ENCODE peak calls at places on chromosomes 12 and 14, in five cellular contexts. One of them, this sample, is unnamed.
A peak's percentile ranks its signal among the peaks of the same experiment; 100 is the strongest.

GRCh38 chr14:99716091-99716849 is 32.2 kb downstream of the CYP46A1 start:
- DNase-seq in SK-N-SH: no peak
- DNase-seq in H1: no peak
- DNase-seq in K562: no peak
- DNase-seq in HepG2: no peak
- DNase-seq in this sample: no peak

GRCh38 chr12:57893460-57894353 is 47.2 kb upstream of the CTDSP2 start:
- DNase-seq in SK-N-SH: peak; percentile 72
- DNase-seq in K562: peak; percentile 53
- DNase-seq in HepG2: peak; percentile 62
- DNase-seq in H1: no peak
- DNase-seq in this sample: no peak

GRCh38 chr12:21065845-21066244 is 65.1 kb upstream of the SLCO1B1 start:
- DNase-seq in K562: no peak
- DNase-seq in H1: no peak
- DNase-seq in HepG2: no peak
- DNase-seq in SK-N-SH: no peak
- DNase-seq in this sample: no peak

GRCh38 chr14:90454041-90455000 is 57.5 kb downstream of the CALM1 start:
- DNase-seq in K562: peak; percentile 76
- DNase-seq in HepG2: peak; percentile 33
- DNase-seq in SK-N-SH: peak; percentile 95
- DNase-seq in H1: peak; percentile 89
- DNase-seq in this sample: peak; percentile 67

GRCh38 chr14:101098641-101099040 is 195.1 kb upstream of the RTL1 start:
- DNase-seq in H1: no peak
- DNase-seq in K562: no peak
- DNase-seq in SK-N-SH: no peak
- DNase-seq in HepG2: no peak
- DNase-seq in this sample: no peak

GRCh38 chr12:97716356-97716755 is 253.8 kb downstream of the RMST start:
- DNase-seq in K562: no peak
- DNase-seq in HepG2: peak; percentile 9
- DNase-seq in SK-N-SH: peak; percentile 32
- DNase-seq in H1: peak; percentile 13
- DNase-seq in this sample: peak; percentile 5

GRCh38 chr12:31868980-31869379 is 90.2 kb upstream of the RESF1 start:
- DNase-seq in HepG2: no peak
- DNase-seq in H1: no peak
- DNase-seq in SK-N-SH: peak; percentile 40
- DNase-seq in K562: no peak
- DNase-seq in this sample: no peak

GRCh38 chr12:49891012-49891411 is 12.7 kb downstream of the FAIM2 start:
- DNase-seq in H1: no peak
- DNase-seq in SK-N-SH: no peak
- DNase-seq in K562: no peak
- DNase-seq in HepG2: no peak
- DNase-seq in this sample: no peak

GRCh38 chr12:129615001-129615400 is 288.8 kb downstream of the TMEM132D start:
- DNase-seq in SK-N-SH: no peak
- DNase-seq in K562: no peak
- DNase-seq in H1: no peak
- DNase-seq in HepG2: no peak
- DNase-seq in this sample: no peak

GRCh38 chr12:78636253-78636855 is 228.2 kb upstream of the SYT1 start:
- DNase-seq in H1: no peak
- DNase-seq in SK-N-SH: no peak
- DNase-seq in K562: no peak
- DNase-seq in HepG2: no peak
- DNase-seq in this sample: no peak

DNA sequence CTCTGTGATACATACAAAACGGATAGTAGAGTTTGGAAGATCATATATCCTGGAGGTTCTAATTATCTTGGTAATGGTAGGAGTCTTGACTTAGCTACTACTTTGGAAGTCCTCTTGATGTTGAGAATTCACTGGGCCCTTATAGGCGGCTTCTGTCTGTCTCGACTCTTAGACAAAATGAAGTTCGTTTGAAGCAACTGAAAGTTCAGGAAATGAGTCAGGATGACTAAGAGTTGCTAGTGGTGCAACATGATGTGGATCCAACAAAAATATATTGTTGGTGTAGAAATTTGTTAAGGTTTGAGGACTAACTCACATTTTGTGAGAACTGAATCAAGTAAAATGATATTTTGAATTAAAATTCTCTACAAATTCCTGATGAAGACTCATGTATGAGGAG is 272.7 kb downstream of the AEBP2 start:
- DNase-seq in SK-N-SH: no peak
- DNase-seq in H1: no peak
- DNase-seq in K562: no peak
- DNase-seq in HepG2: no peak
- DNase-seq in this sample: peak; percentile 22
- TF ChIP-seq MAX in SK-N-SH: peak; percentile 53
- TF ChIP-seq MAX in H1: no peak
- TF ChIP-seq MAX in K562: no peak
- TF ChIP-seq MAX in HepG2: no peak
- TF ChIP-seq MAX in this sample: no peak

GRCh38 chr12:116066381-116067230 is 210.9 kb downstream of the MED13L start:
- DNase-seq in HepG2: peak; percentile 34
- DNase-seq in H1: no peak
- DNase-seq in SK-N-SH: peak; percentile 34
- DNase-seq in K562: peak; percentile 69
- DNase-seq in this sample: peak; percentile 34
- TF ChIP-seq RAD21 in HepG2: peak; percentile 21
- TF ChIP-seq RAD21 in H1: peak; percentile 71
- TF ChIP-seq RAD21 in SK-N-SH: peak; percentile 69
- TF ChIP-seq RAD21 in K562: peak; percentile 65
- TF ChIP-seq RAD21 in this sample: peak; percentile 72

GRCh38 chr14:50823051-50823762 is 7.8 kb downstream of the NIN start:
- DNase-seq in SK-N-SH: no peak
- DNase-seq in K562: no peak
- DNase-seq in H1: no peak
- DNase-seq in HepG2: no peak
- DNase-seq in this sample: no peak
- TF ChIP-seq RFX5 in SK-N-SH: no peak
- TF ChIP-seq RFX5 in K562: no peak
- TF ChIP-seq RFX5 in H1: no peak
- TF ChIP-seq RFX5 in HepG2: no peak
- TF ChIP-seq RFX5 in this sample: no peak

GRCh38 chr12:29160230-29160629 is 11.2 kb downstream of the FAR2 start:
- DNase-seq in SK-N-SH: no peak
- DNase-seq in K562: no peak
- DNase-seq in H1: no peak
- DNase-seq in HepG2: no peak
- DNase-seq in this sample: no peak

GRCh38 chr12:29157486-29157946 is 8.4 kb downstream of the FAR2 start:
- DNase-seq in SK-N-SH: no peak
- DNase-seq in K562: no peak
- DNase-seq in H1: no peak
- DNase-seq in HepG2: no peak
- DNase-seq in this sample: no peak

GRCh38 chr12:29155079-29155478 is 6.0 kb downstream of the FAR2 start:
- DNase-seq in SK-N-SH: peak; percentile 40
- DNase-seq in H1: no peak
- DNase-seq in K562: peak; percentile 24
- DNase-seq in HepG2: no peak
- DNase-seq in this sample: no peak

GRCh38 chr12:29159690-29160089 is 10.6 kb downstream of the FAR2 start:
- DNase-seq in SK-N-SH: no peak
- DNase-seq in K562: no peak
- DNase-seq in HepG2: no peak
- DNase-seq in H1: no peak
- DNase-seq in this sample: no peak

DNA sequence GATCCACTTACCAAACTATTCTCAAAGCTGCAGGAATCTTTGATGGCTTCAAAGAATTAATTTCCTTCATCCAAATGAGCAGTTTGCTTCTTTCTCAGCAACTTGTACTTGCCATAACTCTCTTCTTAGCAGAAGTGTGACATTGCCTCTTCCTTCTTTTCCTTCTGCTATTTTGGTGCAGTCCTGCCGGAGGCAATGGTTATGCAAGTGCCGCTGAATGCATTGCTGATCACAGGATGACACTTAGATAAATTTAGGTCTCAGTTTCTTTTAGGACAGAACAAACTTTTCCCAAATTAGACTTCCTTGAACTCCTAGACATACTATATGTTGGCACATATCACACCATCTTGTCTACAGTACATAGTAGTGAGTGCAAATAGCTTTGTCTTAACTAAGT is 9.3 kb downstream of the FAR2 start:
- DNase-seq in SK-N-SH: no peak
- DNase-seq in H1: no peak
- DNase-seq in K562: no peak
- DNase-seq in HepG2: no peak
- DNase-seq in this sample: no peak
- TF ChIP-seq MAX in SK-N-SH: no peak
- TF ChIP-seq MAX in H1: no peak
- TF ChIP-seq MAX in K562: no peak
- TF ChIP-seq MAX in HepG2: no peak
- TF ChIP-seq MAX in this sample: no peak

GRCh38 chr14:78443834-78444233 is 273.7 kb downstream of the NRXN3 start:
- DNase-seq in HepG2: no peak
- DNase-seq in H1: no peak
- DNase-seq in K562: no peak
- DNase-seq in SK-N-SH: no peak
- DNase-seq in this sample: no peak

GRCh38 chr14:78448483-78449094 is 278.4 kb downstream of the NRXN3 start:
- DNase-seq in HepG2: peak; percentile 15
- DNase-seq in H1: peak; percentile 34
- DNase-seq in K562: peak; percentile 53
- DNase-seq in SK-N-SH: peak; percentile 61
- DNase-seq in this sample: peak; percentile 40

GRCh38 chr14:78445275-78445674 is 275.1 kb downstream of the NRXN3 start:
- DNase-seq in SK-N-SH: peak; percentile 27
- DNase-seq in HepG2: no peak
- DNase-seq in H1: no peak
- DNase-seq in K562: no peak
- DNase-seq in this sample: no peak

GRCh38 chr14:78450945-78451344 is 280.8 kb downstream of the NRXN3 start:
- DNase-seq in SK-N-SH: no peak
- DNase-seq in HepG2: no peak
- DNase-seq in K562: no peak
- DNase-seq in H1: no peak
- DNase-seq in this sample: no peak

GRCh38 chr14:78446807-78447206 is 276.6 kb downstream of the NRXN3 start:
- DNase-seq in K562: peak; percentile 1
- DNase-seq in HepG2: no peak
- DNase-seq in SK-N-SH: no peak
- DNase-seq in H1: no peak
- DNase-seq in this sample: no peak
- TF ChIP-seq RAD21 in K562: no peak
- TF ChIP-seq RAD21 in HepG2: no peak
- TF ChIP-seq RAD21 in SK-N-SH: no peak
- TF ChIP-seq RAD21 in H1: no peak
- TF ChIP-seq RAD21 in this sample: no peak

DNA sequence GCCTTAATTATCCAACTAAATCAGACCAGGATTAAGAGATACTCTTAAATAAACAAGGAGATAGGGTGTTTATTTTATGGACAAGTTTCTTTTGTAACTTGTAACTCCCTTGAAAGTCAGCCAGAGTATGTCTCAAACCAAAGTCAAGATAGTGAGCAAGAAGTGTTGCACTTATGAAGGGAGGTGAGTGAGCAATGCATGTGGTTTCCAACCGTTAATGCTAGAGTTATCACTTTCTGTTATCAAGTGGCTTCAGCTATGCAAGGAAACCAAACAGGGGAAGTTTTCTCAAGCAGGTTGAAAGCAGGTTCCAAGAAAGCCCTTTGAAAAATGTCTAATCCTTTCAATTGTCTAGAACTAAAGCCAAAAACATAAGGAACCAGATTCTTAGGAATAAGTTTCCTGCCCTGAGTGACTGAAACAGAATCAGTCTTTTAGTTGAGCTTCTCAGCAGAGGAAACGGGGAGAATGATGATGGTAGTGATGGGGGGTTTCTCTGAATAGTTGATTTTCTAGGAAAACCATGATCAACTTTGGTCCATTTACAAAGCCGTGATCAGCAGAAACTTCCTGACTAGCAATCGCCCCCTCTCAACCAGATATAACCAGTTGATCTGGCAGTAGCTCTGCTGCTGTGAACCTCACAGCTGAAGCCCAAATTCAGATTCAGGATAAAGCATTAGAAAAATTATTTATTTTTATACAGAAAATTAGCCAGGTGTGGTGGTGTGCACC is 128.4 kb downstream of the DAD1 start:
- DNase-seq in K562: peak; percentile 63
- DNase-seq in SK-N-SH: no peak
- DNase-seq in HepG2: no peak
- DNase-seq in H1: no peak
- DNase-seq in this sample: no peak
- TF ChIP-seq RFX5 in K562: no peak
- TF ChIP-seq RFX5 in SK-N-SH: no peak
- TF ChIP-seq RFX5 in HepG2: no peak
- TF ChIP-seq RFX5 in H1: no peak
- TF ChIP-seq RFX5 in this sample: no peak

GRCh38 chr12:48862691-48863090 is 3.0 kb downstream of the RND1 start:
- DNase-seq in HepG2: no peak
- DNase-seq in K562: no peak
- DNase-seq in SK-N-SH: no peak
- DNase-seq in H1: no peak
- DNase-seq in this sample: no peak
- TF ChIP-seq MAX in HepG2: no peak
- TF ChIP-seq MAX in K562: no peak
- TF ChIP-seq MAX in SK-N-SH: no peak
- TF ChIP-seq MAX in H1: no peak
- TF ChIP-seq MAX in this sample: no peak

This sample was measured in A549.